ENCODE peak calls at places on chromosomes 3 and 15, in five cellular contexts. F is endothelial cell of umbilical vein, C is lower lobe of right lung, U is thoracic aorta, Z is body of pancreas. P is an unnamed sample.

GRCh38 chr3:85162905-85163304 is 204.1 kb downstream of the CADM2 start:
- DNase-seq in Z (no peak), F (no peak), U (no peak), C (no peak), P (peak; percentile 88)

GRCh38 chr3:139468407-139468806 is 7.9 kb downstream of the RBP2 start:
- DNase-seq in Z (peak; percentile 37), C (no peak), U (no peak), F (no peak), P (no peak)

GRCh38 chr3:56611364-56611763 is 54.4 kb downstream of the CCDC66 start:
- DNase-seq in U (no peak), Z (no peak), C (no peak), F (no peak), P (no peak)

GRCh38 chr15:42832577-42832976 is 88.0 kb downstream of the TTBK2 start:
- DNase-seq in Z (no peak), U (no peak), F (peak; percentile 7), C (no peak), P (peak; percentile 100)

GRCh38 chr3:159447841-159448240 is 540.8 kb upstream of the IL12A start:
- DNase-seq in Z (no peak), C (no peak), F (peak; percentile 53), U (no peak), P (no peak)

GRCh38 chr15:71231678-71232224 is 116.5 kb downstream of the THSD4 start:
- DNase-seq in U (no peak), C (no peak), F (no peak), Z (no peak), P (no peak)

GRCh38 chr3:25663324-25664065 is 1.2 kb downstream of the TOP2B start:
- DNase-seq in C (no peak), F (peak; percentile 58), Z (peak; percentile 38), U (no peak), P (peak; percentile 28)

GRCh38 chr3:179324270-179324754 is 1.5 kb downstream of the ZNF639 start:
- DNase-seq in C (no peak), U (no peak), Z (no peak), F (peak; percentile 57), P (peak; percentile 56)

GRCh38 chr3:151227438-151228290 is 24.6 kb upstream of the GPR171 start:
- DNase-seq in Z (peak; percentile 75), U (no peak), C (peak; percentile 62), F (peak; percentile 79), P (peak; percentile 74)

GRCh38 chr3:21573291-21573690 is 177.7 kb downstream of the ZNF385D start:
- DNase-seq in F (no peak), Z (no peak), C (no peak), U (no peak), P (peak; percentile 46)

GRCh38 chr15:79192462-79193036 is 90.0 kb upstream of the ANKRD34C start:
- DNase-seq in U (no peak), Z (no peak), F (no peak), C (no peak), P (no peak)

GRCh38 chr3:12107071-12107713 is 51.5 kb downstream of the TIMP4 start:
- DNase-seq in U (no peak), C (no peak), Z (no peak), F (peak; percentile 62), P (no peak)

GRCh38 chr15:42483677-42484076 is 7.3 kb downstream of the ZNF106 start:
- DNase-seq in F (no peak), U (no peak), Z (no peak), C (no peak), P (no peak)

GRCh38 chr15:73632670-73633058 is 525 bp downstream of the NPTN start:
- DNase-seq in U (no peak), Z (no peak), C (peak; percentile 66), F (no peak), P (no peak)

GRCh38 chr3:149663966-149664365 is 6.1 kb upstream of the WWTR1 start:
- DNase-seq in C (no peak), Z (no peak), F (no peak), U (no peak), P (peak; percentile 46)

GRCh38 chr15:95734422-95735316 is 595.8 kb upstream of the NR2F2 start:
- DNase-seq in F (peak; percentile 96), Z (no peak), C (no peak), U (no peak), P (peak; percentile 43)

GRCh38 chr3:50416736-50417636 is 57.7 kb upstream of the TMEM115 start:
- DNase-seq in Z (no peak), F (no peak), U (no peak), C (no peak), P (no peak)

GRCh38 chr3:140007946-140008692 is 73.1 kb downstream of the CLSTN2 start:
- DNase-seq in U (no peak), C (no peak), F (no peak), Z (no peak), P (no peak)

GRCh38 chr15:53072077-53072476 is 281.9 kb upstream of the ONECUT1 start:
- DNase-seq in U (no peak), C (no peak), F (peak; percentile 2), Z (peak; percentile 98), P (peak; percentile 87)

GRCh38 chr3:81302045-81302444 is 459.4 kb downstream of the GBE1 start:
- DNase-seq in C (no peak), Z (peak; percentile 38), F (peak; percentile 71), U (no peak), P (peak; percentile 39)

GRCh38 chr3:159854500-159855124 is 134.0 kb upstream of the IL12A start:
- DNase-seq in U (no peak), F (peak; percentile 94), Z (no peak), C (no peak), P (peak; percentile 97)

DNA sequence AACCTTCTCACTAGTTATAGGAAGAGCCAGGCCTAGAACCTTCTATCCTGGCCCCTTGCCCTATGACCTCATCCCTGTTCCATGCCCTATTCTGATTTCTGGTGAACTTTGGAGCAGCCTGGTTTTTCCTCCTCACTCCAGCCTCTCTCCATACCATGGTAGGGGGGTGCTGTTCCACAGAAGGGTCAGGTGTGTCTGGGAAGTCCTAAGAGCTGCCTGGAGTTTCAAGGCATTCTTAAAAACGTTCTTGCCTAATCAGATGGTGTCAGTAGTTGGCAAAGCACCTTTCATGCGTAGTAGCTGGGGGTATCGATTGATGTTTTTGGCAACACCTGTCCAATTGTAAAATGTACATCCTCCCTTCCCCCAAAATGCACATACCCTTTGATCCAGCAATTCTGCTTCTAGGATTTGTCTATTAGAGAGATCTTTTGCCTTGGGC is 16.8 kb upstream of the ALPK3 start:
- DNase-seq in F (no peak), U (no peak), C (no peak), Z (no peak), P (no peak)
- TF ChIP-seq CTCF in F (no peak), U (no peak), C (no peak), Z (no peak), P (no peak)

DNA sequence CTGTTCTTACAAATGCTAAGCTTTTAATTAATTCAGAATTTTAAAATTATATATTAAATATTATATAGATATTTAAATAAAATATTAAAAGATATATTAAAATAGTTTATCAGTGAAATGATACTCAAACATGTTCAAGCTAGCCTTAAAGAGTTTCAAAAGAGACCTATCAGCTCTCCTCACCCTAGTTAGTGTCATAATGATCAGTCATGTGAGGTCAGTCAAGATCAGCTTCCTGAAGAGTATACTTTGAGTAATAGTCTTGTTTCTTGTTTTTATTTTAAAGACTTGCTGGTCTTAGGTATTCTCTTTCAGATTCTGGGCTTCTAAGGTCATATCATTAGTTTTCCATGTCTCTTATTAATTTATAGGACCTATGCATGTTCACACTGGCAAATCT is 14.5 kb downstream of the EXOG start:
- DNase-seq in C (no peak), Z (no peak), F (no peak), U (no peak), P (peak; percentile 64)
- H3K36me3 ChIP-seq in C (peaks cover 78% of the 10 kb centered on the region), Z (no peaks in the 10 kb centered on the region), F (peaks cover 12% of the 10 kb centered on the region), U (peaks cover 10% of the 10 kb centered on the region), P (peaks cover 3% of the 10 kb centered on the region)

GRCh38 chr3:186247821-186248814 is 113.9 kb downstream of the DGKG start:
- DNase-seq in C (no peak), Z (no peak), F (no peak), U (no peak), P (peak; percentile 29)

GRCh38 chr3:186236357-186237020 is 125.5 kb downstream of the DGKG start:
- DNase-seq in Z (no peak), U (no peak), C (no peak), F (no peak), P (no peak)

GRCh38 chr3:186237915-186238314 is 124.1 kb downstream of the DGKG start:
- DNase-seq in U (no peak), F (no peak), Z (no peak), C (no peak), P (no peak)

GRCh38 chr3:186239321-186239720 is 122.7 kb downstream of the DGKG start:
- DNase-seq in U (no peak), F (no peak), C (no peak), Z (peak; percentile 26), P (peak; percentile 29)

GRCh38 chr3:186241910-186242821 is 119.9 kb downstream of the DGKG start:
- DNase-seq in F (peak; percentile 33), C (peak; percentile 85), Z (peak; percentile 84), U (no peak), P (peak; percentile 63)
- H3K4me3 ChIP-seq in F (no peak overlapping the region), C (peak overlapping the region; percentile 43), Z (no peak overlapping the region), U (peak overlapping the region; percentile 49), P (no peak overlapping the region)

DNA sequence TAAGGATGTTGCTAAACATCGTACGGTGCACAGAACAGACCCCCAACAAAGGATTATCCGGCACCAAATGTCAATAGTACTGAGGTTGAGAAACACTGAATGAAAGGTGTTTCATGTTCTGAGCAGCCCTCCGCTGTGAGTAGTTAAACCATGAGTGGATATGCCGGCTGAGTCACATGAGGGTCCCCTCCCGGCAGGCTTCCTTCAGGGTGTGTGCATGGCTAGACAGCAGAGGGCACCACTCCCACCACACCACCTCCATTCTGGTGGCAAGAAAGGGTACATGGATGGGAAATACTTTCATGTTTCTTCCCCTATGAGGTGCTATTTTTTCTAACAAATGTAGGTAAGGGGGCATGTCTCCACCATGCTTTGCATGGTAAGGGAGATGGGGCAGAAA is 128.3 kb upstream of the SEMA6D start:
- DNase-seq in F (no peak), C (no peak), Z (no peak), U (no peak), P (no peak)
- TF ChIP-seq CTCF in F (no peak), C (no peak), Z (no peak), U (no peak), P (no peak)

GRCh38 chr15:64690578-64691296 is 84.7 kb downstream of the RBPMS2 start:
- DNase-seq in U (no peak), C (no peak), Z (no peak), F (no peak), P (no peak)

GRCh38 chr15:64692166-64692565 is 83.2 kb downstream of the RBPMS2 start:
- DNase-seq in F (no peak), U (no peak), C (no peak), Z (peak; percentile 59), P (no peak)

GRCh38 chr15:64688179-64688578 is 87.2 kb downstream of the RBPMS2 start:
- DNase-seq in U (no peak), C (no peak), Z (no peak), F (no peak), P (no peak)

GRCh38 chr15:64688770-64689169 is 86.6 kb downstream of the RBPMS2 start:
- DNase-seq in Z (no peak), U (no peak), C (no peak), F (no peak), P (no peak)

GRCh38 chr15:64690008-64690407 is 85.4 kb downstream of the RBPMS2 start:
- DNase-seq in F (no peak), U (no peak), Z (no peak), C (no peak), P (no peak)
- H3K36me3 ChIP-seq in F (peaks cover 19% of the 10 kb centered on the region), U (peaks cover 32% of the 10 kb centered on the region), Z (no peaks in the 10 kb centered on the region), C (peaks cover 63% of the 10 kb centered on the region), P (peaks cover 22% of the 10 kb centered on the region)

P was measured in bronchial epithelial cell.